ENCODE peak calls at places on chromosomes 11 and 22, in four cellular contexts. One of them, this sample, is unnamed.

GRCh38 chr11:15390857-15391256 is 276.1 kb downstream of the INSC start:
- DNase-seq in kidney epithelial cell: no peak
- DNase-seq in mesothelial cell of epicardium: no peak
- DNase-seq in osteoblast: no peak
- DNase-seq in this sample: no peak

GRCh38 chr22:49642331-49642730 is 185.3 kb downstream of the BRD1 start:
- DNase-seq in osteoblast: no peak
- DNase-seq in kidney epithelial cell: no peak
- DNase-seq in mesothelial cell of epicardium: no peak
- DNase-seq in this sample: no peak

GRCh38 chr11:45379162-45379863 is 93.2 kb upstream of the SYT13 start:
- DNase-seq in osteoblast: no peak
- DNase-seq in kidney epithelial cell: no peak
- DNase-seq in mesothelial cell of epicardium: no peak
- DNase-seq in this sample: no peak

GRCh38 chr11:12201016-12201985 is 90.9 kb downstream of the MICAL2 start:
- DNase-seq in osteoblast: no peak
- DNase-seq in mesothelial cell of epicardium: no peak
- DNase-seq in kidney epithelial cell: peak
- DNase-seq in this sample: no peak

GRCh38 chr11:120424970-120425332 is 86.6 kb upstream of the GRIK4 start:
- DNase-seq in osteoblast: no peak
- DNase-seq in mesothelial cell of epicardium: no peak
- DNase-seq in kidney epithelial cell: no peak
- DNase-seq in this sample: no peak

GRCh38 chr11:28559497-28559896 is 451.3 kb downstream of the METTL15 start:
- DNase-seq in kidney epithelial cell: no peak
- DNase-seq in mesothelial cell of epicardium: no peak
- DNase-seq in osteoblast: no peak
- DNase-seq in this sample: no peak

GRCh38 chr11:48900131-48900800 is 83.4 kb downstream of the TRIM51G start:
- DNase-seq in mesothelial cell of epicardium: no peak
- DNase-seq in kidney epithelial cell: no peak
- DNase-seq in osteoblast: no peak
- DNase-seq in this sample: no peak

GRCh38 chr22:29877620-29878019 is 5.4 kb upstream of the MTMR3 start:
- DNase-seq in kidney epithelial cell: no peak
- DNase-seq in mesothelial cell of epicardium: no peak
- DNase-seq in osteoblast: peak
- DNase-seq in this sample: no peak

GRCh38 chr11:130601141-130601540 is 152.7 kb downstream of the ADAMTS15 start:
- DNase-seq in osteoblast: no peak
- DNase-seq in mesothelial cell of epicardium: no peak
- DNase-seq in kidney epithelial cell: no peak
- DNase-seq in this sample: no peak

GRCh38 chr22:30010789-30011405 is 69.4 kb upstream of the HORMAD2 start:
- DNase-seq in osteoblast: no peak
- DNase-seq in kidney epithelial cell: no peak
- DNase-seq in mesothelial cell of epicardium: no peak
- DNase-seq in this sample: no peak

GRCh38 chr11:86314636-86315035 is 12.6 kb downstream of the HIKESHI start:
- DNase-seq in kidney epithelial cell: no peak
- DNase-seq in mesothelial cell of epicardium: no peak
- DNase-seq in osteoblast: no peak
- DNase-seq in this sample: no peak

GRCh38 chr22:35528967-35529366 is 11.7 kb upstream of the RASD2 start:
- DNase-seq in mesothelial cell of epicardium: no peak
- DNase-seq in osteoblast: no peak
- DNase-seq in kidney epithelial cell: no peak
- DNase-seq in this sample: no peak

GRCh38 chr11:111472228-111472627 is 40.0 kb downstream of the BTG4 start:
- DNase-seq in osteoblast: no peak
- DNase-seq in mesothelial cell of epicardium: no peak
- DNase-seq in kidney epithelial cell: no peak
- DNase-seq in this sample: no peak

GRCh38 chr22:23503142-23503541 is 76.9 kb downstream of the IGLL1 start:
- DNase-seq in kidney epithelial cell: no peak
- DNase-seq in mesothelial cell of epicardium: no peak
- DNase-seq in osteoblast: peak
- DNase-seq in this sample: no peak

GRCh38 chr11:7668911-7669310 is 4.4 kb downstream of the CYB5R2 start:
- DNase-seq in kidney epithelial cell: no peak
- DNase-seq in osteoblast: peak
- DNase-seq in mesothelial cell of epicardium: no peak
- DNase-seq in this sample: no peak

GRCh38 chr11:12540913-12541587 is 133.2 kb upstream of the TEAD1 start:
- DNase-seq in mesothelial cell of epicardium: no peak
- DNase-seq in osteoblast: peak
- DNase-seq in kidney epithelial cell: peak
- DNase-seq in this sample: no peak

GRCh38 chr11:73240190-73240781 is 22.2 kb downstream of the P2RY2 start:
- DNase-seq in kidney epithelial cell: no peak
- DNase-seq in mesothelial cell of epicardium: no peak
- DNase-seq in osteoblast: peak
- DNase-seq in this sample: no peak

GRCh38 chr11:45877845-45878244 is 7.6 kb upstream of the MAPK8IP1 start:
- DNase-seq in osteoblast: no peak
- DNase-seq in mesothelial cell of epicardium: no peak
- DNase-seq in kidney epithelial cell: no peak
- DNase-seq in this sample: no peak

GRCh38 chr11:77569671-77570070 is 20.1 kb upstream of the AQP11 start:
- DNase-seq in mesothelial cell of epicardium: no peak
- DNase-seq in kidney epithelial cell: no peak
- DNase-seq in osteoblast: no peak
- DNase-seq in this sample: no peak

GRCh38 chr11:111733009-111733408 is 33.2 kb downstream of the PPP2R1B start:
- DNase-seq in mesothelial cell of epicardium: no peak
- DNase-seq in osteoblast: peak
- DNase-seq in kidney epithelial cell: no peak
- DNase-seq in this sample: no peak

GRCh38 chr11:13279487-13279834 is 1.9 kb downstream of the BMAL1 start:
- DNase-seq in mesothelial cell of epicardium: no peak
- DNase-seq in kidney epithelial cell: no peak
- DNase-seq in osteoblast: no peak
- DNase-seq in this sample: no peak

GRCh38 chr22:45877651-45878050 is 99.3 kb downstream of the WNT7B start:
- DNase-seq in mesothelial cell of epicardium: peak
- DNase-seq in kidney epithelial cell: no peak
- DNase-seq in osteoblast: no peak
- DNase-seq in this sample: no peak

GRCh38 chr22:24830205-24830979 is 24.4 kb downstream of the SGSM1 start:
- DNase-seq in osteoblast: no peak
- DNase-seq in mesothelial cell of epicardium: no peak
- DNase-seq in kidney epithelial cell: no peak
- DNase-seq in this sample: no peak

GRCh38 chr11:56885182-56885581 is 103.5 kb upstream of the OR5AK2 start:
- DNase-seq in osteoblast: no peak
- DNase-seq in mesothelial cell of epicardium: no peak
- DNase-seq in kidney epithelial cell: peak
- DNase-seq in this sample: peak

GRCh38 chr11:67351275-67352005 is 1.9 kb downstream of the POLD4 start:
- DNase-seq in osteoblast: peak
- DNase-seq in mesothelial cell of epicardium: peak
- DNase-seq in kidney epithelial cell: no peak
- DNase-seq in this sample: no peak

GRCh38 chr11:15159085-15159484 is 44.4 kb downstream of the INSC start:
- DNase-seq in mesothelial cell of epicardium: no peak
- DNase-seq in osteoblast: peak
- DNase-seq in kidney epithelial cell: no peak
- DNase-seq in this sample: no peak

GRCh38 chr22:30876925-30877553 is 91.5 kb downstream of the MORC2 start:
- DNase-seq in osteoblast: peak
- DNase-seq in mesothelial cell of epicardium: peak
- DNase-seq in kidney epithelial cell: no peak
- DNase-seq in this sample: no peak

GRCh38 chr11:74319139-74319538 is 7.7 kb upstream of the P4HA3 start:
- DNase-seq in kidney epithelial cell: peak
- DNase-seq in mesothelial cell of epicardium: no peak
- DNase-seq in osteoblast: peak
- DNase-seq in this sample: no peak

GRCh38 chr11:97963528-97964331 is 1057.0 kb upstream of the CNTN5 start:
- DNase-seq in osteoblast: no peak
- DNase-seq in kidney epithelial cell: no peak
- DNase-seq in mesothelial cell of epicardium: no peak
- DNase-seq in this sample: no peak

GRCh38 chr22:39275814-39276443 is 31.1 kb upstream of the PDGFB start:
- DNase-seq in mesothelial cell of epicardium: no peak
- DNase-seq in kidney epithelial cell: no peak
- DNase-seq in osteoblast: no peak
- DNase-seq in this sample: no peak

GRCh38 chr22:22403306-22403705 is 105.2 kb downstream of the ZNF280B start:
- DNase-seq in osteoblast: no peak
- DNase-seq in mesothelial cell of epicardium: no peak
- DNase-seq in kidney epithelial cell: no peak
- DNase-seq in this sample: no peak

GRCh38 chr11:16925495-16926065 is 88.6 kb downstream of the PLEKHA7 start:
- DNase-seq in mesothelial cell of epicardium: peak
- DNase-seq in osteoblast: peak
- DNase-seq in kidney epithelial cell: no peak
- DNase-seq in this sample: peak

GRCh38 chr22:45597460-45598192 is 74.0 kb upstream of the ATXN10 start:
- DNase-seq in mesothelial cell of epicardium: peak
- DNase-seq in osteoblast: peak
- DNase-seq in kidney epithelial cell: no peak
- DNase-seq in this sample: no peak

GRCh38 chr22:28004021-28004420 is 85.0 kb upstream of the PITPNB start:
- DNase-seq in kidney epithelial cell: no peak
- DNase-seq in osteoblast: no peak
- DNase-seq in mesothelial cell of epicardium: no peak
- DNase-seq in this sample: no peak
- TF ChIP-seq CTCF in kidney epithelial cell: no peak
- TF ChIP-seq CTCF in osteoblast: no peak
- TF ChIP-seq CTCF in mesothelial cell of epicardium: no peak
- TF ChIP-seq CTCF in this sample: no peak

GRCh38 chr11:843086-843704 is 543 bp downstream of the TSPAN4 start:
- DNase-seq in mesothelial cell of epicardium: no peak
- DNase-seq in kidney epithelial cell: no peak
- DNase-seq in osteoblast: no peak
- DNase-seq in this sample: no peak
- TF ChIP-seq CTCF in mesothelial cell of epicardium: no peak
- TF ChIP-seq CTCF in kidney epithelial cell: no peak
- TF ChIP-seq CTCF in osteoblast: no peak
- TF ChIP-seq CTCF in this sample: peak

GRCh38 chr11:62716206-62716605 is 8.7 kb downstream of the GNG3 start:
- DNase-seq in mesothelial cell of epicardium: no peak
- DNase-seq in kidney epithelial cell: no peak
- DNase-seq in osteoblast: no peak
- DNase-seq in this sample: no peak

GRCh38 chr11:62719302-62719978 is 7.8 kb downstream of the HNRNPUL2 start:
- DNase-seq in mesothelial cell of epicardium: no peak
- DNase-seq in osteoblast: no peak
- DNase-seq in kidney epithelial cell: no peak
- DNase-seq in this sample: no peak

GRCh38 chr11:62713343-62713742 is 5.9 kb downstream of the GNG3 start:
- DNase-seq in osteoblast: no peak
- DNase-seq in kidney epithelial cell: no peak
- DNase-seq in mesothelial cell of epicardium: no peak
- DNase-seq in this sample: no peak

GRCh38 chr11:62715150-62716130 is 8.0 kb downstream of the GNG3 start:
- DNase-seq in osteoblast: no peak
- DNase-seq in kidney epithelial cell: no peak
- DNase-seq in mesothelial cell of epicardium: no peak
- DNase-seq in this sample: no peak

DNA sequence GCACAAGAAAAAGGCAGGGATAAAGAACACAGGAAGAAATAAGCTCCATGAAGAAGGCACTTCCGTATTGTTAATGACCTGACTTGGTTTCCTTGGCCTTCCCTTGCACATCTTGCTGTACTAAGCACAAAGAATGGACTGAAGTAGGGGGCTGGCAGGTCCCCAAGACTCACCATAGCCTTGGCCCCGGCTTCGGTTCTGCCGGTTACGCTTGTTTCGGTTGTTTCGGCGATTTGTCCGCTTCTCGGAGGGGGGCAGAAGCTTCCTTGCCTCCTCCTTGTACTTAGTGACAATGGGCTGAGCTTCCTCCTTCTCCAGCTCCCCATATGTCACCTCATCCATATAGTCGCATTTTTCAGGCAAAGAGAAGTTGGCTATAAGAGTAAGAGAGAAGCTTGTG is 9.3 kb downstream of the GNG3 start:
- DNase-seq in mesothelial cell of epicardium: no peak
- DNase-seq in kidney epithelial cell: no peak
- DNase-seq in osteoblast: no peak
- DNase-seq in this sample: no peak
- TF ChIP-seq CTCF in mesothelial cell of epicardium: no peak
- TF ChIP-seq CTCF in kidney epithelial cell: no peak
- TF ChIP-seq CTCF in osteoblast: no peak
- TF ChIP-seq CTCF in this sample: no peak

GRCh38 chr11:131865860-131866259 is 495.4 kb downstream of the NTM start:
- DNase-seq in osteoblast: no peak
- DNase-seq in mesothelial cell of epicardium: no peak
- DNase-seq in kidney epithelial cell: no peak
- DNase-seq in this sample: no peak

GRCh38 chr11:131864205-131864604 is 493.8 kb downstream of the NTM start:
- DNase-seq in kidney epithelial cell: no peak
- DNase-seq in osteoblast: no peak
- DNase-seq in mesothelial cell of epicardium: no peak
- DNase-seq in this sample: no peak

GRCh38 chr11:131867457-131868257 is 497.2 kb downstream of the NTM start:
- DNase-seq in kidney epithelial cell: peak
- DNase-seq in mesothelial cell of epicardium: peak
- DNase-seq in osteoblast: peak
- DNase-seq in this sample: peak

GRCh38 chr11:131868769-131869482 is 498.5 kb downstream of the NTM start:
- DNase-seq in mesothelial cell of epicardium: no peak
- DNase-seq in kidney epithelial cell: no peak
- DNase-seq in osteoblast: no peak
- DNase-seq in this sample: no peak

DNA sequence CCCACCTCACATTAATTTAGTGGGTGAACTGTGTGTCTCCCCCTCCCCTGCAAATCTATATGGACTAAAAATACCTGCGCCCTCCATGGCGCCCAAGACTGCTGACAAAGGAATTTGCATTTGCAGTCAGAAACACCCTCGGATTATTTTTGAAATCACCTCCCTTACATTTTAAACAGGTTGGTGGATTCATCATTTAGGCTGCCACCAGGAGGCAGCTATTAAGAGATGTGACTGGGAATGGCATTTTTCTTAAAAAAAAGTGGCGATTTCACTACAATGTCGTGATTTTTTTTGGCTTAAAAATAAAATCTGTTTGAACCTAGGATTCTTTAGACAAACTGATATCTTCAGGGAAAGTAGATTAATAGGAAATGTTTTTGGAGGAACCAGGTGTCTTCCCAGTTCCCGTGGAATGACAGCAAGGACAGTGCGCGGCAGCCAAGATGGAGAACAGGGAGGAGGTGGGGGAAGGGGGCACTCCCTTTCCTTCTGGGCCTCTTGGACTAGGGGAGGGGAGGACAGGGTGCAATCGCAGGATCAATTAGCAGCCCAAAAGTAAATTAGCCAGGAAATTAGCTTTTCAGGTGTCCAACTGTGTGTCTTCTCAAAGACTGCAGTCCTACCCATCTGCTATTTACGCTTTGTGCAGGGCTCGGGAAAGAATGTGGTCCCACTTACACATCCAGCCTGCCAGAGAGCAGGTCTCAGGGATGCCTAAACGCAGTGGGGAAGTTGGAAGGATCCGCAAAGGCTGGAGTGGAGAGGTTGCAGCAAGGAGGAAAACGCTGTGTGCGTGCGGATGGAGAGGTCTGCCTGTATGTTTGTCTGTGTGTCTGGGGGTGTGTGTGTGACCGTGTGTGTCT is 496.4 kb downstream of the NTM start:
- DNase-seq in osteoblast: no peak
- DNase-seq in kidney epithelial cell: no peak
- DNase-seq in mesothelial cell of epicardium: no peak
- DNase-seq in this sample: no peak
- TF ChIP-seq CTCF in osteoblast: peak
- TF ChIP-seq CTCF in kidney epithelial cell: no peak
- TF ChIP-seq CTCF in mesothelial cell of epicardium: peak
- TF ChIP-seq CTCF in this sample: peak